ENCODE peak calls at places on chromosome 9, in eight cellular contexts. U is NCI-H2107, E is AG08395, D is NCI-H1930, B is SK-N-MC, F is AG10803, Q is T-helper 1 cell, Z is frontal cortex. Y is an unnamed sample.

GRCh38 chr9:99366183-99366582 is 144.1 kb downstream of the SEC61B start:
- DNase-seq in Z (no peak), D (no peak), B (no peak), E (no peak), F (no peak), Q (no peak), U (no peak), Y (no peak)

GRCh38 chr9:128947423-128948310 is at the start of the genes DOLK and NUP188:
- DNase-seq in Z (peak), F (peak), E (peak), B (no peak), U (peak), Q (peak), D (peak), Y (peak)

GRCh38 chr9:134179918-134180785 is 15.8 kb upstream of the RNU6ATAC start:
- DNase-seq in Z (no peak), F (no peak), U (no peak), E (no peak), D (no peak), Q (no peak), B (no peak), Y (no peak)

GRCh38 chr9:89497181-89497963 is 541 bp downstream of the SEMA4D start:
- DNase-seq in Q (peak), Z (no peak), U (no peak), D (no peak), E (no peak), B (no peak), F (no peak), Y (peak)

GRCh38 chr9:35566417-35566816 is 38.6 kb upstream of the TESK1 start:
- DNase-seq in F (peak), Q (no peak), E (peak), B (no peak), D (no peak), Z (no peak), U (no peak), Y (no peak)

GRCh38 chr9:4297795-4298254 is 2.0 kb downstream of the GLIS3 start:
- DNase-seq in U (no peak), Z (no peak), Q (peak), E (peak), B (no peak), D (peak), F (peak), Y (peak)

GRCh38 chr9:128920381-128921058 is at the start of gene PHYHD1:
- DNase-seq in F (peak), E (peak), Q (no peak), B (no peak), Z (peak), U (no peak), D (no peak), Y (no peak)

GRCh38 chr9:34577635-34578240 is 11.8 kb downstream of the CNTFR start:
- DNase-seq in Q (no peak), D (no peak), F (no peak), E (no peak), Z (no peak), B (no peak), U (no peak), Y (peak)

GRCh38 chr9:124855944-124856773 is 2.9 kb downstream of the WDR38 start:
- DNase-seq in E (no peak), B (no peak), F (no peak), U (no peak), D (no peak), Z (no peak), Q (no peak), Y (peak)

GRCh38 chr9:20744046-20744630 is 60.1 kb downstream of the FOCAD start:
- DNase-seq in E (no peak), Z (no peak), Q (no peak), D (no peak), B (no peak), F (peak), U (no peak), Y (no peak)

GRCh38 chr9:121055642-121056143 is 5.6 kb upstream of the C5 start:
- DNase-seq in E (no peak), Z (no peak), Q (no peak), B (no peak), F (no peak), D (no peak), U (no peak), Y (peak)

GRCh38 chr9:128005938-128006337 is 25.1 kb upstream of the EEIG1 start:
- DNase-seq in Z (no peak), F (no peak), E (no peak), B (no peak), Q (no peak), U (no peak), D (no peak), Y (peak)

GRCh38 chr9:116288658-116289057 is 135.1 kb downstream of the PAPPA start:
- DNase-seq in B (no peak), U (no peak), E (peak), F (peak), D (no peak), Z (no peak), Q (no peak), Y (no peak)

GRCh38 chr9:136077491-136077890 is 17.6 kb downstream of the NACC2 start:
- DNase-seq in E (no peak), Q (no peak), B (no peak), Z (no peak), U (no peak), F (no peak), D (no peak), Y (no peak)

GRCh38 chr9:130631331-130632080 is 32.9 kb upstream of the PRDM12 start:
- DNase-seq in D (no peak), Q (no peak), B (no peak), Z (no peak), U (no peak), E (no peak), F (no peak), Y (no peak)

GRCh38 chr9:129402341-129402739 is 218.6 kb downstream of the C9orf50 start:
- DNase-seq in B (no peak), E (no peak), D (no peak), F (no peak), U (no peak), Q (no peak), Z (no peak), Y (peak)

GRCh38 chr9:88645172-88645868 is 110.3 kb downstream of the NXNL2 start:
- DNase-seq in B (no peak), F (no peak), E (no peak), D (no peak), U (no peak), Z (no peak), Q (no peak), Y (no peak)

GRCh38 chr9:111691686-111692329 is 30.4 kb downstream of the GNG10 start:
- DNase-seq in U (no peak), D (peak), Z (no peak), F (peak), E (peak), B (peak), Q (peak), Y (no peak)

GRCh38 chr9:86181379-86182315 is 77.8 kb downstream of the C9orf153 start:
- DNase-seq in B (no peak), U (no peak), D (no peak), E (no peak), Z (no peak), Q (no peak), F (no peak), Y (no peak)

GRCh38 chr9:77898864-77899263 is 132.7 kb downstream of the GNAQ start:
- DNase-seq in E (no peak), Z (no peak), U (no peak), B (no peak), D (no peak), F (no peak), Q (no peak), Y (no peak)

GRCh38 chr9:126934441-126934840 is 19.9 kb downstream of the RALGPS1 start:
- DNase-seq in U (no peak), F (no peak), E (no peak), D (no peak), Q (no peak), B (no peak), Z (no peak), Y (no peak)

GRCh38 chr9:99430301-99430700 is 208.2 kb downstream of the SEC61B start:
- DNase-seq in B (no peak), F (peak), E (peak), Z (no peak), U (no peak), D (no peak), Q (peak), Y (no peak)

GRCh38 chr9:75892168-75892901 is 1.9 kb downstream of the PCSK5 start:
- DNase-seq in Q (no peak), E (no peak), Z (peak), F (no peak), U (no peak), B (no peak), D (no peak), Y (peak)

GRCh38 chr9:101514056-101514455 is 19.6 kb upstream of the RNF20 start:
- DNase-seq in F (peak), U (no peak), D (no peak), Q (no peak), B (no peak), Z (no peak), E (peak), Y (no peak)

GRCh38 chr9:136858452-136858843 is 6.3 kb downstream of the MAMDC4 start:
- DNase-seq in D (no peak), B (no peak), E (no peak), Q (no peak), Z (no peak), F (no peak), U (no peak), Y (no peak)

GRCh38 chr9:137028013-137028280 is at the start of gene ABCA2:
- DNase-seq in Z (no peak), F (no peak), D (no peak), Q (no peak), B (no peak), U (no peak), E (no peak), Y (no peak)

GRCh38 chr9:128117613-128118471 is 9.7 kb downstream of the PTGES2 start:
- DNase-seq in U (peak), E (peak), Z (peak), B (peak), D (peak), F (peak), Q (peak), Y (peak)

GRCh38 chr9:75071530-75072122 is 16.3 kb downstream of the NMRK1 start:
- DNase-seq in B (no peak), D (no peak), U (no peak), E (no peak), Q (peak), F (no peak), Z (no peak), Y (no peak)

GRCh38 chr9:128372188-128372641 is 1.0 kb downstream of the URM1 start:
- DNase-seq in Q (no peak), E (no peak), F (peak), B (no peak), D (no peak), U (no peak), Z (no peak), Y (no peak)

GRCh38 chr9:89405832-89406231 is 87.5 kb downstream of the SECISBP2 start:
- DNase-seq in Q (no peak), U (no peak), D (no peak), E (no peak), F (no peak), B (no peak), Z (no peak), Y (no peak)

GRCh38 chr9:109349431-109349846 is 28.6 kb upstream of the EPB41L4B start:
- DNase-seq in Z (peak), E (peak), D (peak), F (peak), B (no peak), Q (no peak), U (no peak), Y (no peak)

GRCh38 chr9:132078369-132079356 is 1.0 kb downstream of the MED27 start:
- DNase-seq in Q (peak), Z (no peak), E (peak), D (no peak), F (peak), B (peak), U (no peak), Y (no peak)

GRCh38 chr9:74908665-74909064 is 20.9 kb upstream of the TRPM6 start:
- DNase-seq in F (no peak), Z (no peak), B (no peak), U (no peak), D (no peak), E (no peak), Q (no peak), Y (no peak)

GRCh38 chr9:133716564-133717112 is 21.5 kb downstream of the SARDH start:
- DNase-seq in U (no peak), D (no peak), Q (no peak), Z (no peak), B (no peak), F (no peak), E (no peak), Y (no peak)

GRCh38 chr9:20621553-20622329 is 558 bp downstream of the MLLT3 start:
- DNase-seq in Q (peak), Z (peak), F (peak), B (no peak), U (peak), D (peak), E (peak), Y (peak)

GRCh38 chr9:89477395-89477794 is 20.5 kb downstream of the SEMA4D start:
- DNase-seq in Q (no peak), Z (no peak), U (no peak), D (no peak), B (no peak), E (no peak), F (no peak), Y (no peak)

GRCh38 chr9:34555435-34556230 is 32.8 kb upstream of the ENHO start:
- DNase-seq in U (no peak), Z (no peak), Q (no peak), E (no peak), D (no peak), F (no peak), B (no peak), Y (no peak)

GRCh38 chr9:81682797-81683196 is 6.5 kb downstream of the TLE1 start:
- DNase-seq in Z (no peak), U (no peak), Q (no peak), F (no peak), E (no peak), B (no peak), D (no peak), Y (no peak)

GRCh38 chr9:12973702-12974101 is 198.9 kb downstream of the LURAP1L start:
- DNase-seq in B (no peak), Q (no peak), Z (no peak), D (no peak), F (no peak), U (no peak), E (no peak), Y (no peak)

Y was measured in neural progenitor cell.